ENCODE peak calls at places on chromosomes 16 and 17, in six cellular contexts. W, C, Y, K, X and D are unnamed samples.
A peak's percentile ranks its signal among the peaks of the same experiment; 100 is the strongest.

GRCh38 chr16:71659471-71659870 is 33.5 kb downstream of the MARVELD3 start:
- DNase-seq in K (no peak), C (no peak), X (no peak), W (no peak), Y (no peak), D (no peak)

GRCh38 chr17:40168262-40168832 is 8.9 kb upstream of the RAPGEFL1 start:
- DNase-seq in K (peak; percentile 36), Y (peak; percentile 63), W (peak; percentile 35), C (peak; percentile 75), X (peak; percentile 8), D (peak; percentile 26)

GRCh38 chr16:4976611-4977145 is 18.5 kb downstream of the SEC14L5 start:
- DNase-seq in X (peak; percentile 66), C (no peak), Y (no peak), K (no peak), W (no peak), D (no peak)

GRCh38 chr16:5678371-5678770 is 580.8 kb upstream of the EEF2KMT start:
- DNase-seq in X (no peak), C (no peak), W (no peak), K (no peak), Y (no peak), D (no peak)

GRCh38 chr17:40362696-40363479 is 1.6 kb downstream of the GJD3 start:
- DNase-seq in K (no peak), W (peak; percentile 87), Y (peak; percentile 40), X (peak; percentile 39), C (peak; percentile 69), D (peak; percentile 34)

GRCh38 chr17:81665205-81666091 is 957 bp downstream of the OXLD1 start:
- DNase-seq in K (no peak), W (peak; percentile 72), C (peak; percentile 23), X (no peak), Y (peak; percentile 4), D (no peak)

GRCh38 chr17:44438634-44439033 is 49.2 kb upstream of the ITGA2B start:
- DNase-seq in K (no peak), Y (no peak), X (no peak), W (no peak), C (no peak), D (no peak)

GRCh38 chr17:66675991-66676371 is 158.9 kb upstream of the CACNG5 start:
- DNase-seq in W (no peak), Y (no peak), C (peak; percentile 58), X (no peak), K (no peak), D (peak; percentile 85)

GRCh38 chr16:70589998-70590471 is 56.3 kb upstream of the IL34 start:
- DNase-seq in X (no peak), K (no peak), W (no peak), C (peak; percentile 43), Y (peak; percentile 32), D (no peak)

GRCh38 chr16:55240933-55241332 is 83.1 kb upstream of the IRX6 start:
- DNase-seq in K (no peak), C (no peak), Y (no peak), W (no peak), X (no peak), D (no peak)

GRCh38 chr17:71203953-71204352 is 916.9 kb upstream of the SOX9 start:
- DNase-seq in Y (peak; percentile 70), K (no peak), X (no peak), W (no peak), C (peak; percentile 16), D (no peak)

GRCh38 chr17:74922694-74923537 is at the start of gene USH1G:
- DNase-seq in K (no peak), W (no peak), C (peak; percentile 4), Y (no peak), X (no peak), D (no peak)